ENCODE peak calls at places on chromosomes 3 and 15, in ten cellular contexts. One of them, this sample, is unnamed.

GRCh38 chr3:126678691-126679317 is 23.9 kb upstream of the TXNRD3 start:
- DNase-seq in transverse colon: peak; percentile 23
- DNase-seq in CD8-positive, alpha-beta T cell: no peak
- DNase-seq in stomach: no peak
- DNase-seq in uterus: no peak
- DNase-seq in neural progenitor cell: peak; percentile 34
- DNase-seq in MM.1S: peak; percentile 75
- DNase-seq in K562: no peak
- DNase-seq in astrocyte: no peak
- DNase-seq in thoracic aorta: no peak
- DNase-seq in this sample: no peak

GRCh38 chr15:77183066-77183465 is 112.2 kb upstream of the TSPAN3 start:
- DNase-seq in thoracic aorta: no peak
- DNase-seq in uterus: no peak
- DNase-seq in transverse colon: no peak
- DNase-seq in MM.1S: no peak
- DNase-seq in astrocyte: no peak
- DNase-seq in neural progenitor cell: no peak
- DNase-seq in CD8-positive, alpha-beta T cell: no peak
- DNase-seq in stomach: no peak
- DNase-seq in K562: no peak
- DNase-seq in this sample: no peak

GRCh38 chr3:37891227-37891626 is 29.5 kb downstream of the CTDSPL start:
- DNase-seq in CD8-positive, alpha-beta T cell: no peak
- DNase-seq in astrocyte: no peak
- DNase-seq in thoracic aorta: no peak
- DNase-seq in neural progenitor cell: no peak
- DNase-seq in K562: no peak
- DNase-seq in stomach: peak; percentile 75
- DNase-seq in MM.1S: no peak
- DNase-seq in transverse colon: peak; percentile 44
- DNase-seq in uterus: no peak
- DNase-seq in this sample: no peak

GRCh38 chr15:98999233-98999632 is 8.4 kb downstream of the PGPEP1L start:
- DNase-seq in uterus: no peak
- DNase-seq in K562: no peak
- DNase-seq in CD8-positive, alpha-beta T cell: no peak
- DNase-seq in stomach: no peak
- DNase-seq in thoracic aorta: no peak
- DNase-seq in astrocyte: no peak
- DNase-seq in MM.1S: no peak
- DNase-seq in neural progenitor cell: no peak
- DNase-seq in transverse colon: no peak
- DNase-seq in this sample: no peak

GRCh38 chr15:46091860-46092450 is 457.1 kb downstream of the SQOR start:
- DNase-seq in stomach: no peak
- DNase-seq in K562: peak; percentile 13
- DNase-seq in neural progenitor cell: peak; percentile 73
- DNase-seq in astrocyte: no peak
- DNase-seq in transverse colon: peak; percentile 14
- DNase-seq in thoracic aorta: no peak
- DNase-seq in uterus: no peak
- DNase-seq in MM.1S: peak; percentile 56
- DNase-seq in CD8-positive, alpha-beta T cell: no peak
- DNase-seq in this sample: peak; percentile 70

GRCh38 chr3:125109541-125109925 is 53.7 kb upstream of the HEG1 start:
- DNase-seq in K562: no peak
- DNase-seq in MM.1S: no peak
- DNase-seq in transverse colon: no peak
- DNase-seq in stomach: no peak
- DNase-seq in uterus: no peak
- DNase-seq in CD8-positive, alpha-beta T cell: no peak
- DNase-seq in astrocyte: no peak
- DNase-seq in neural progenitor cell: no peak
- DNase-seq in thoracic aorta: no peak
- DNase-seq in this sample: no peak

GRCh38 chr3:128319741-128320141 is 146.9 kb downstream of the DNAJB8 start:
- DNase-seq in uterus: no peak
- DNase-seq in thoracic aorta: no peak
- DNase-seq in CD8-positive, alpha-beta T cell: no peak
- DNase-seq in astrocyte: no peak
- DNase-seq in MM.1S: no peak
- DNase-seq in transverse colon: no peak
- DNase-seq in K562: no peak
- DNase-seq in stomach: peak; percentile 34
- DNase-seq in neural progenitor cell: no peak
- DNase-seq in this sample: no peak

GRCh38 chr3:10193692-10194327 is 29.1 kb downstream of the IRAK2 start:
- DNase-seq in thoracic aorta: no peak
- DNase-seq in K562: no peak
- DNase-seq in MM.1S: no peak
- DNase-seq in transverse colon: no peak
- DNase-seq in neural progenitor cell: no peak
- DNase-seq in uterus: no peak
- DNase-seq in stomach: no peak
- DNase-seq in CD8-positive, alpha-beta T cell: no peak
- DNase-seq in astrocyte: no peak
- DNase-seq in this sample: no peak

GRCh38 chr3:171565671-171566070 is 105.5 kb upstream of the TNIK start:
- DNase-seq in CD8-positive, alpha-beta T cell: no peak
- DNase-seq in K562: no peak
- DNase-seq in neural progenitor cell: no peak
- DNase-seq in thoracic aorta: no peak
- DNase-seq in uterus: no peak
- DNase-seq in MM.1S: no peak
- DNase-seq in stomach: no peak
- DNase-seq in astrocyte: no peak
- DNase-seq in transverse colon: no peak
- DNase-seq in this sample: no peak

GRCh38 chr3:14227866-14228265 is 49.2 kb downstream of the LSM3 start:
- DNase-seq in transverse colon: no peak
- DNase-seq in uterus: no peak
- DNase-seq in neural progenitor cell: no peak
- DNase-seq in stomach: no peak
- DNase-seq in CD8-positive, alpha-beta T cell: no peak
- DNase-seq in astrocyte: no peak
- DNase-seq in MM.1S: no peak
- DNase-seq in K562: no peak
- DNase-seq in thoracic aorta: no peak
- DNase-seq in this sample: no peak

GRCh38 chr15:68265674-68266073 is 11.9 kb upstream of the FEM1B start:
- DNase-seq in K562: no peak
- DNase-seq in astrocyte: no peak
- DNase-seq in MM.1S: no peak
- DNase-seq in uterus: no peak
- DNase-seq in transverse colon: no peak
- DNase-seq in thoracic aorta: no peak
- DNase-seq in stomach: no peak
- DNase-seq in CD8-positive, alpha-beta T cell: no peak
- DNase-seq in neural progenitor cell: no peak
- DNase-seq in this sample: no peak

GRCh38 chr3:169147246-169148008 is 516.1 kb downstream of the MECOM start:
- DNase-seq in MM.1S: peak; percentile 58
- DNase-seq in transverse colon: peak; percentile 60
- DNase-seq in stomach: peak; percentile 52
- DNase-seq in K562: peak; percentile 78
- DNase-seq in astrocyte: peak; percentile 75
- DNase-seq in CD8-positive, alpha-beta T cell: no peak
- DNase-seq in thoracic aorta: no peak
- DNase-seq in uterus: no peak
- DNase-seq in neural progenitor cell: peak; percentile 94
- DNase-seq in this sample: peak; percentile 52

GRCh38 chr3:116034797-116035196 is 410.5 kb downstream of the LSAMP start:
- DNase-seq in uterus: no peak
- DNase-seq in MM.1S: no peak
- DNase-seq in CD8-positive, alpha-beta T cell: no peak
- DNase-seq in astrocyte: no peak
- DNase-seq in thoracic aorta: no peak
- DNase-seq in transverse colon: no peak
- DNase-seq in neural progenitor cell: no peak
- DNase-seq in stomach: no peak
- DNase-seq in K562: no peak
- DNase-seq in this sample: no peak

GRCh38 chr15:33152502-33153109 is 41.9 kb downstream of the FMN1 start:
- DNase-seq in stomach: no peak
- DNase-seq in astrocyte: peak; percentile 19
- DNase-seq in MM.1S: no peak
- DNase-seq in K562: no peak
- DNase-seq in thoracic aorta: no peak
- DNase-seq in uterus: no peak
- DNase-seq in CD8-positive, alpha-beta T cell: no peak
- DNase-seq in neural progenitor cell: no peak
- DNase-seq in transverse colon: no peak
- DNase-seq in this sample: no peak

GRCh38 chr15:74842581-74843444 is at the start of gene ULK3:
- DNase-seq in MM.1S: peak; percentile 91
- DNase-seq in transverse colon: peak; percentile 93
- DNase-seq in neural progenitor cell: peak; percentile 95
- DNase-seq in stomach: peak; percentile 93
- DNase-seq in astrocyte: peak; percentile 58
- DNase-seq in uterus: peak; percentile 93
- DNase-seq in thoracic aorta: peak; percentile 58
- DNase-seq in CD8-positive, alpha-beta T cell: peak; percentile 90
- DNase-seq in K562: peak; percentile 94
- DNase-seq in this sample: peak; percentile 97

GRCh38 chr3:140187028-140187427 is 252.0 kb downstream of the CLSTN2 start:
- DNase-seq in uterus: no peak
- DNase-seq in astrocyte: no peak
- DNase-seq in thoracic aorta: no peak
- DNase-seq in transverse colon: no peak
- DNase-seq in neural progenitor cell: no peak
- DNase-seq in MM.1S: no peak
- DNase-seq in stomach: no peak
- DNase-seq in CD8-positive, alpha-beta T cell: no peak
- DNase-seq in K562: no peak
- DNase-seq in this sample: peak; percentile 28

GRCh38 chr3:110859993-110860392 is 211.6 kb upstream of the NECTIN3 start:
- DNase-seq in K562: no peak
- DNase-seq in uterus: no peak
- DNase-seq in MM.1S: no peak
- DNase-seq in CD8-positive, alpha-beta T cell: no peak
- DNase-seq in astrocyte: no peak
- DNase-seq in neural progenitor cell: no peak
- DNase-seq in transverse colon: no peak
- DNase-seq in thoracic aorta: no peak
- DNase-seq in stomach: no peak
- DNase-seq in this sample: no peak

GRCh38 chr3:115659253-115659652 is 35.9 kb downstream of the GAP43 start:
- DNase-seq in thoracic aorta: no peak
- DNase-seq in astrocyte: no peak
- DNase-seq in MM.1S: peak; percentile 62
- DNase-seq in CD8-positive, alpha-beta T cell: no peak
- DNase-seq in stomach: no peak
- DNase-seq in uterus: no peak
- DNase-seq in neural progenitor cell: no peak
- DNase-seq in K562: no peak
- DNase-seq in transverse colon: no peak
- DNase-seq in this sample: no peak

GRCh38 chr15:72272997-72273352 is 621 bp upstream of the PARP6 start:
- DNase-seq in astrocyte: no peak
- DNase-seq in neural progenitor cell: no peak
- DNase-seq in K562: no peak
- DNase-seq in CD8-positive, alpha-beta T cell: no peak
- DNase-seq in MM.1S: no peak
- DNase-seq in transverse colon: no peak
- DNase-seq in stomach: no peak
- DNase-seq in thoracic aorta: no peak
- DNase-seq in uterus: no peak
- DNase-seq in this sample: no peak
- H3K4me1 ChIP-seq in astrocyte: peaks cover 11% of the 10 kb centered on the region
- H3K4me1 ChIP-seq in neural progenitor cell: peaks cover 9% of the 10 kb centered on the region
- H3K4me1 ChIP-seq in K562: peaks cover 17% of the 10 kb centered on the region
- H3K4me1 ChIP-seq in CD8-positive, alpha-beta T cell: peaks cover 28% of the 10 kb centered on the region
- H3K4me1 ChIP-seq in MM.1S: peaks cover 15% of the 10 kb centered on the region
- H3K4me1 ChIP-seq in transverse colon: peaks cover 4% of the 10 kb centered on the region
- H3K4me1 ChIP-seq in stomach: peaks cover 33% of the 10 kb centered on the region
- H3K4me1 ChIP-seq in thoracic aorta: peaks cover 23% of the 10 kb centered on the region
- H3K4me1 ChIP-seq in uterus: no peaks in the 10 kb centered on the region
- H3K4me1 ChIP-seq in this sample: no peaks in the 10 kb centered on the region

DNA sequence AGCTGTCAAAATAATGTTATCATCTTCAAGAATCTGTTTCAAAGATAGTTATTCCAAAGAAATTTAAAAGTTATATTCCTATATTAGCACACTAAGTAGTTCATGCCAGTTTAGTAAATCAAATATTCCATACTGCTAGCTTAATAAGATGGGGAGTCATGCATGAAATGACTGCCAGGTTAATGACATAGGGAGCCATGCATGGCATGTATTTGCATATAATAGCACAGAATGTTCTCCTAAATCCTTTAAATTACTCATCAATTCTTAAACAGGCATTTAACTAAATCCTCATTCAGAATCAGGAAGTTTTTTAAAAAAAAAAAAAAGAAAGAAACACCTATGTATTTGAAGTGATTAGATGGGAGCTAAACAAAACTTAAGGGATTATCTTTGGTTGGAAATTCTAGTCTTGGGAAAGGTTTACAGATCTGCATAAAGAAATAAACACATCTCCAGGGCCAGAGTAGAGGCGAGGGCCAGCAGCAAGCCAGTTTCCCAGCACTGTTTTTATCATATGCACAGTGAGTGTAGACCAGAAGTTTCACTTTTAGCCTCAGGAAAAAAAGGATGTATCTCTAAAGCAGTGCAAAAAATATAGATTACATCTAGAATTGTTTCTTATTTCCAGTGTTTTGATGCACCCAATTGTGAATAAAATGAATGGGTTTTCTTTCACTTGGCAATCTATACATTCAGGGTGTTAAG is 366.4 kb upstream of the AGTR1 start:
- DNase-seq in transverse colon: no peak
- DNase-seq in neural progenitor cell: no peak
- DNase-seq in astrocyte: no peak
- DNase-seq in K562: no peak
- DNase-seq in MM.1S: no peak
- DNase-seq in uterus: no peak
- DNase-seq in stomach: no peak
- DNase-seq in thoracic aorta: no peak
- DNase-seq in CD8-positive, alpha-beta T cell: no peak
- DNase-seq in this sample: no peak
- H3K4me3 ChIP-seq in transverse colon: no peak overlapping the region
- H3K4me3 ChIP-seq in neural progenitor cell: no peak overlapping the region
- H3K4me3 ChIP-seq in astrocyte: no peak overlapping the region
- H3K4me3 ChIP-seq in K562: no peak overlapping the region
- H3K4me3 ChIP-seq in MM.1S: no peak overlapping the region
- H3K4me3 ChIP-seq in uterus: no peak overlapping the region
- H3K4me3 ChIP-seq in stomach: no peak overlapping the region
- H3K4me3 ChIP-seq in thoracic aorta: no peak overlapping the region
- H3K4me3 ChIP-seq in CD8-positive, alpha-beta T cell: no peak overlapping the region
- H3K4me3 ChIP-seq in this sample: no peak overlapping the region

GRCh38 chr3:67416703-67417102 is 237.7 kb downstream of the SUCLG2 start:
- DNase-seq in uterus: no peak
- DNase-seq in thoracic aorta: no peak
- DNase-seq in CD8-positive, alpha-beta T cell: no peak
- DNase-seq in transverse colon: no peak
- DNase-seq in K562: no peak
- DNase-seq in MM.1S: no peak
- DNase-seq in neural progenitor cell: no peak
- DNase-seq in stomach: no peak
- DNase-seq in astrocyte: no peak
- DNase-seq in this sample: no peak
- TF ChIP-seq CTCF in uterus: no peak
- TF ChIP-seq CTCF in thoracic aorta: no peak
- TF ChIP-seq CTCF in CD8-positive, alpha-beta T cell: no peak
- TF ChIP-seq CTCF in transverse colon: no peak
- TF ChIP-seq CTCF in K562: no peak
- TF ChIP-seq CTCF in MM.1S: no peak
- TF ChIP-seq CTCF in neural progenitor cell: no peak
- TF ChIP-seq CTCF in stomach: no peak
- TF ChIP-seq CTCF in astrocyte: peak; percentile 10
- TF ChIP-seq CTCF in this sample: no peak

GRCh38 chr15:85006655-85007054 is 25.0 kb downstream of the PDE8A start:
- DNase-seq in K562: no peak
- DNase-seq in MM.1S: no peak
- DNase-seq in stomach: no peak
- DNase-seq in astrocyte: no peak
- DNase-seq in transverse colon: no peak
- DNase-seq in CD8-positive, alpha-beta T cell: no peak
- DNase-seq in thoracic aorta: no peak
- DNase-seq in neural progenitor cell: no peak
- DNase-seq in uterus: no peak
- DNase-seq in this sample: no peak
- H3K4me1 ChIP-seq in K562: peaks cover 47% of the 10 kb centered on the region
- H3K4me1 ChIP-seq in MM.1S: peaks cover 14% of the 10 kb centered on the region
- H3K4me1 ChIP-seq in stomach: peaks cover 81% of the 10 kb centered on the region
- H3K4me1 ChIP-seq in astrocyte: peaks cover 2% of the 10 kb centered on the region
- H3K4me1 ChIP-seq in transverse colon: peaks cover 50% of the 10 kb centered on the region
- H3K4me1 ChIP-seq in CD8-positive, alpha-beta T cell: peaks cover 9% of the 10 kb centered on the region
- H3K4me1 ChIP-seq in thoracic aorta: peaks cover 77% of the 10 kb centered on the region
- H3K4me1 ChIP-seq in neural progenitor cell: peaks cover 9% of the 10 kb centered on the region
- H3K4me1 ChIP-seq in uterus: no peaks in the 10 kb centered on the region
- H3K4me1 ChIP-seq in this sample: no peaks in the 10 kb centered on the region

This sample was measured in BE2C.